ENCODE peak calls at places on chromosomes 5 and 9, in seven cellular contexts. One of them, this sample, is unnamed.

GRCh38 chr5:51376504-51376903 is 6.7 kb upstream of the ISL1 start:
- DNase-seq in body of pancreas: no peak
- DNase-seq in ovary: no peak
- DNase-seq in upper lobe of left lung: no peak
- DNase-seq in IMR-90: no peak
- DNase-seq in A549: no peak
- DNase-seq in heart left ventricle: no peak
- DNase-seq in this sample: no peak

GRCh38 chr5:127320032-127320945 is 29.7 kb downstream of the MEGF10 start:
- DNase-seq in upper lobe of left lung: no peak
- DNase-seq in ovary: no peak
- DNase-seq in heart left ventricle: no peak
- DNase-seq in body of pancreas: no peak
- DNase-seq in IMR-90: no peak
- DNase-seq in A549: no peak
- DNase-seq in this sample: no peak

GRCh38 chr5:1030801-1031271 is 22.2 kb downstream of the NKD2 start:
- DNase-seq in ovary: no peak
- DNase-seq in body of pancreas: no peak
- DNase-seq in A549: no peak
- DNase-seq in IMR-90: no peak
- DNase-seq in heart left ventricle: no peak
- DNase-seq in upper lobe of left lung: no peak
- DNase-seq in this sample: no peak

GRCh38 chr5:23528677-23529076 is 21.3 kb downstream of the PRDM9 start:
- DNase-seq in upper lobe of left lung: no peak
- DNase-seq in ovary: no peak
- DNase-seq in IMR-90: no peak
- DNase-seq in A549: no peak
- DNase-seq in heart left ventricle: no peak
- DNase-seq in body of pancreas: no peak
- DNase-seq in this sample: no peak

GRCh38 chr5:56631719-56632118 is 183.6 kb upstream of the MAP3K1 start:
- DNase-seq in heart left ventricle: no peak
- DNase-seq in ovary: no peak
- DNase-seq in IMR-90: no peak
- DNase-seq in A549: no peak
- DNase-seq in body of pancreas: no peak
- DNase-seq in upper lobe of left lung: no peak
- DNase-seq in this sample: no peak

GRCh38 chr5:65776707-65777141 is 54.7 kb downstream of the NLN start:
- DNase-seq in body of pancreas: no peak
- DNase-seq in heart left ventricle: no peak
- DNase-seq in IMR-90: peak
- DNase-seq in upper lobe of left lung: no peak
- DNase-seq in A549: no peak
- DNase-seq in ovary: no peak
- DNase-seq in this sample: no peak

GRCh38 chr5:157592594-157592993 is 17.0 kb upstream of the ADAM19 start:
- DNase-seq in A549: no peak
- DNase-seq in heart left ventricle: no peak
- DNase-seq in upper lobe of left lung: no peak
- DNase-seq in IMR-90: no peak
- DNase-seq in ovary: no peak
- DNase-seq in body of pancreas: no peak
- DNase-seq in this sample: no peak

GRCh38 chr5:96829336-96829735 is 21.6 kb upstream of the ERAP1 start:
- DNase-seq in heart left ventricle: no peak
- DNase-seq in ovary: no peak
- DNase-seq in A549: no peak
- DNase-seq in upper lobe of left lung: no peak
- DNase-seq in IMR-90: peak
- DNase-seq in body of pancreas: no peak
- DNase-seq in this sample: no peak

GRCh38 chr9:18855636-18856035 is 177.4 kb downstream of the SAXO1 start:
- DNase-seq in upper lobe of left lung: no peak
- DNase-seq in ovary: no peak
- DNase-seq in A549: no peak
- DNase-seq in body of pancreas: no peak
- DNase-seq in IMR-90: no peak
- DNase-seq in heart left ventricle: peak
- DNase-seq in this sample: peak

GRCh38 chr5:115770466-115770865 is 46.0 kb downstream of the CDO1 start:
- DNase-seq in IMR-90: peak
- DNase-seq in body of pancreas: no peak
- DNase-seq in A549: peak
- DNase-seq in ovary: no peak
- DNase-seq in heart left ventricle: no peak
- DNase-seq in upper lobe of left lung: no peak
- DNase-seq in this sample: no peak

GRCh38 chr9:2153599-2154217 is 138.6 kb downstream of the SMARCA2 start:
- DNase-seq in upper lobe of left lung: no peak
- DNase-seq in A549: no peak
- DNase-seq in body of pancreas: no peak
- DNase-seq in heart left ventricle: no peak
- DNase-seq in IMR-90: no peak
- DNase-seq in ovary: no peak
- DNase-seq in this sample: no peak

GRCh38 chr5:39584921-39585320 is 160.1 kb upstream of the DAB2 start:
- DNase-seq in upper lobe of left lung: no peak
- DNase-seq in body of pancreas: no peak
- DNase-seq in heart left ventricle: no peak
- DNase-seq in IMR-90: peak
- DNase-seq in ovary: no peak
- DNase-seq in A549: no peak
- DNase-seq in this sample: no peak

GRCh38 chr5:159051431-159052281 is 48.1 kb downstream of the EBF1 start:
- DNase-seq in ovary: peak
- DNase-seq in IMR-90: no peak
- DNase-seq in upper lobe of left lung: peak
- DNase-seq in body of pancreas: peak
- DNase-seq in A549: no peak
- DNase-seq in heart left ventricle: peak
- DNase-seq in this sample: no peak

GRCh38 chr9:132945186-132946130 is 1.0 kb upstream of the TSC1 start:
- DNase-seq in upper lobe of left lung: no peak
- DNase-seq in ovary: no peak
- DNase-seq in A549: no peak
- DNase-seq in heart left ventricle: no peak
- DNase-seq in IMR-90: no peak
- DNase-seq in body of pancreas: no peak
- DNase-seq in this sample: no peak

GRCh38 chr9:110580850-110581249 is 1.3 kb upstream of the SVEP1 start:
- DNase-seq in ovary: no peak
- DNase-seq in A549: no peak
- DNase-seq in IMR-90: peak
- DNase-seq in heart left ventricle: no peak
- DNase-seq in upper lobe of left lung: no peak
- DNase-seq in body of pancreas: peak
- DNase-seq in this sample: no peak
- H3K4me3 ChIP-seq in ovary: no peak
- H3K4me3 ChIP-seq in A549: no peak
- H3K4me3 ChIP-seq in IMR-90: no peak
- H3K4me3 ChIP-seq in heart left ventricle: no peak
- H3K4me3 ChIP-seq in upper lobe of left lung: no peak
- H3K4me3 ChIP-seq in body of pancreas: no peak
- H3K4me3 ChIP-seq in this sample: no peak

GRCh38 chr9:35690447-35691324 is 961 bp upstream of the TPM2 start:
- DNase-seq in ovary: peak
- DNase-seq in A549: peak
- DNase-seq in body of pancreas: peak
- DNase-seq in upper lobe of left lung: peak
- DNase-seq in heart left ventricle: peak
- DNase-seq in IMR-90: peak
- DNase-seq in this sample: peak
- TF ChIP-seq POLR2A in ovary: peak
- TF ChIP-seq POLR2A in A549: peak
- TF ChIP-seq POLR2A in body of pancreas: peak
- TF ChIP-seq POLR2A in upper lobe of left lung: peak
- TF ChIP-seq POLR2A in heart left ventricle: no peak
- TF ChIP-seq POLR2A in IMR-90: peak
- TF ChIP-seq POLR2A in this sample: peak

DNA sequence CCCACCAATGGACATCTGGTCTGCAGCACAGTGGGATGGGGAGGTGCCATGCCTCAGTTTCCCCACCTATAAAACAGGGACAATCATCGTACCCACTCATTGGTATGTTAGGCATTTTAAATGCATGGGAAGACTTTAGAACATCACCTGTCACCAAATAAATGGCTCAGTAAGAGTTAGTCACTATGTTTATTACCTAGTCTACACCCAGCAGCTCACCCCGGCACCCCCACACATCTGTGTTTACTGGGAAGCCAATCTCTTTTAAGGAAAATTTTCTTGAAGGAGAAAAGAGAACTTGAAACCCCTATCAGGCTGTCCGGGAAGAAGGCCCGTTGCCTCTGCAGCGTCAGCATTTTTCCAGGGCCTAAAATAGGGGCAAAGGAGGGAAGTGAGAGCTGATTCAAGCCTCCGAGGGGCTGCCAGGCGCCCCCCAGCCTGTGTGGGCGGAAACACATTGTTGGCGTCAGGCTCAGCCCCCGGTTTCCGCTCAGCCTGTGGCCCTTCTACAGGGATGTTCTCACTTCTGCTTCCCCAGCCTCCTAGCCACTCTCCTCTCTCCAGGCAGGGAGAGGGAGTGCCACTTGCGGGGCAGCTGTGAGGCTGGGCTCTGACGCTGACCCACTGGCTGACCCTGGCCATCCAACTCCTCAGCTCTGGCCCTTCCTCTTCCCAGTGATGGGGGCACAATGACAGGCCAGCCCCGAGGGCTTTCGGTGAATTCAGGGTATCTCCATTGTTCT is 4.6 kb downstream of the CSF1R start:
- DNase-seq in upper lobe of left lung: peak
- DNase-seq in IMR-90: peak
- DNase-seq in ovary: peak
- DNase-seq in heart left ventricle: peak
- DNase-seq in A549: no peak
- DNase-seq in body of pancreas: no peak
- DNase-seq in this sample: no peak
- H3K4me3 ChIP-seq in upper lobe of left lung: no peak
- H3K4me3 ChIP-seq in IMR-90: no peak
- H3K4me3 ChIP-seq in ovary: no peak
- H3K4me3 ChIP-seq in heart left ventricle: no peak
- H3K4me3 ChIP-seq in A549: no peak
- H3K4me3 ChIP-seq in body of pancreas: no peak
- H3K4me3 ChIP-seq in this sample: no peak

GRCh38 chr5:168874713-168875380 is 295.7 kb upstream of the PANK3 start:
- DNase-seq in ovary: no peak
- DNase-seq in A549: peak
- DNase-seq in body of pancreas: no peak
- DNase-seq in upper lobe of left lung: no peak
- DNase-seq in IMR-90: peak
- DNase-seq in heart left ventricle: no peak
- DNase-seq in this sample: no peak

GRCh38 chr5:168876419-168876818 is 297.3 kb upstream of the PANK3 start:
- DNase-seq in body of pancreas: no peak
- DNase-seq in A549: no peak
- DNase-seq in heart left ventricle: no peak
- DNase-seq in upper lobe of left lung: no peak
- DNase-seq in IMR-90: no peak
- DNase-seq in ovary: no peak
- DNase-seq in this sample: no peak

GRCh38 chr5:168877132-168877895 is 298.1 kb upstream of the PANK3 start:
- DNase-seq in ovary: no peak
- DNase-seq in heart left ventricle: no peak
- DNase-seq in A549: no peak
- DNase-seq in upper lobe of left lung: no peak
- DNase-seq in body of pancreas: peak
- DNase-seq in IMR-90: no peak
- DNase-seq in this sample: no peak

GRCh38 chr5:168878121-168878520 is 299.0 kb upstream of the PANK3 start:
- DNase-seq in body of pancreas: no peak
- DNase-seq in upper lobe of left lung: no peak
- DNase-seq in IMR-90: no peak
- DNase-seq in A549: no peak
- DNase-seq in heart left ventricle: no peak
- DNase-seq in ovary: no peak
- DNase-seq in this sample: no peak

GRCh38 chr5:168875839-168876238 is 296.7 kb upstream of the PANK3 start:
- DNase-seq in heart left ventricle: no peak
- DNase-seq in body of pancreas: no peak
- DNase-seq in upper lobe of left lung: no peak
- DNase-seq in A549: no peak
- DNase-seq in ovary: no peak
- DNase-seq in IMR-90: no peak
- DNase-seq in this sample: no peak
- TF ChIP-seq POLR2A in heart left ventricle: no peak
- TF ChIP-seq POLR2A in body of pancreas: no peak
- TF ChIP-seq POLR2A in upper lobe of left lung: no peak
- TF ChIP-seq POLR2A in A549: no peak
- TF ChIP-seq POLR2A in ovary: no peak
- TF ChIP-seq POLR2A in IMR-90: no peak
- TF ChIP-seq POLR2A in this sample: no peak

GRCh38 chr9:79362100-79363081 is 209.4 kb upstream of the TLE4 start:
- DNase-seq in heart left ventricle: no peak
- DNase-seq in upper lobe of left lung: no peak
- DNase-seq in A549: peak
- DNase-seq in body of pancreas: no peak
- DNase-seq in ovary: no peak
- DNase-seq in IMR-90: peak
- DNase-seq in this sample: no peak
- H3K4me3 ChIP-seq in heart left ventricle: no peak
- H3K4me3 ChIP-seq in upper lobe of left lung: no peak
- H3K4me3 ChIP-seq in A549: peak
- H3K4me3 ChIP-seq in body of pancreas: no peak
- H3K4me3 ChIP-seq in ovary: no peak
- H3K4me3 ChIP-seq in IMR-90: no peak
- H3K4me3 ChIP-seq in this sample: no peak